ENCODE peak calls at places on chromosomes 12 and 14, in seven cellular contexts. U, F, K, Q, D, W and B are unnamed samples.

GRCh38 chr12:4133636-4134433 is 139.7 kb upstream of the CCND2 start:
- DNase-seq in U (no peak), F (peak), K (peak), Q (peak), D (no peak), W (no peak), B (no peak)

GRCh38 chr12:106315523-106315922 is 13.0 kb downstream of the TCP11L2 start:
- DNase-seq in U (no peak), F (no peak), K (no peak), Q (no peak), D (peak), W (no peak), B (no peak)

GRCh38 chr14:99716091-99716849 is 32.2 kb downstream of the CYP46A1 start:
- DNase-seq in U (no peak), F (peak), K (no peak), Q (no peak), D (no peak), W (no peak), B (no peak)

GRCh38 chr14:50533314-50533705 is 941 bp upstream of the MAP4K5 start:
- DNase-seq in U (no peak), F (no peak), K (no peak), Q (no peak), D (no peak), W (no peak), B (no peak)

GRCh38 chr14:35046751-35047536 is 872 bp downstream of the FAM177A1 start:
- DNase-seq in U (no peak), F (peak), K (no peak), Q (peak), D (peak), W (no peak), B (no peak)

GRCh38 chr12:67077617-67078016 is 191.5 kb upstream of the CAND1 start:
- DNase-seq in U (no peak), F (no peak), K (no peak), Q (no peak), D (no peak), W (no peak), B (no peak)

GRCh38 chr14:22986508-22987054 is 4.2 kb upstream of the AJUBA start:
- DNase-seq in U (peak), F (peak), K (peak), Q (peak), D (peak), W (peak), B (peak)

GRCh38 chr12:45299132-45299692 is 83.3 kb downstream of the ANO6 start:
- DNase-seq in U (peak), F (no peak), K (no peak), Q (no peak), D (peak), W (no peak), B (no peak)

GRCh38 chr12:14313379-14313778 is 52.1 kb upstream of the ATF7IP start:
- DNase-seq in U (no peak), F (no peak), K (no peak), Q (no peak), D (no peak), W (no peak), B (no peak)

GRCh38 chr14:50670196-50670875 is 2.2 kb upstream of the SAV1 start:
- DNase-seq in U (peak), F (no peak), K (no peak), Q (no peak), D (no peak), W (no peak), B (no peak)

GRCh38 chr12:58655375-58655774 is 264.9 kb downstream of the LRIG3 start:
- DNase-seq in U (no peak), F (no peak), K (no peak), Q (no peak), D (no peak), W (no peak), B (no peak)

GRCh38 chr14:90445011-90445410 is 48.2 kb downstream of the CALM1 start:
- DNase-seq in U (no peak), F (no peak), K (no peak), Q (no peak), D (no peak), W (no peak), B (no peak)

GRCh38 chr14:21408152-21408551 is 24.3 kb upstream of the SUPT16H start:
- DNase-seq in U (peak), F (no peak), K (no peak), Q (no peak), D (no peak), W (no peak), B (no peak)

GRCh38 chr12:132379996-132380395 is 50.6 kb upstream of the GALNT9 start:
- DNase-seq in U (no peak), F (no peak), K (no peak), Q (peak), D (peak), W (no peak), B (peak)

GRCh38 chr14:69325646-69326265 is 65.8 kb downstream of the GALNT16 start:
- DNase-seq in U (no peak), F (peak), K (peak), Q (peak), D (no peak), W (no peak), B (no peak)

GRCh38 chr14:44297437-44297836 is 209.6 kb downstream of the FSCB start:
- DNase-seq in U (no peak), F (no peak), K (no peak), Q (no peak), D (peak), W (no peak), B (no peak)

GRCh38 chr12:93100610-93101009 is 171.5 kb upstream of the EEA1 start:
- DNase-seq in U (no peak), F (no peak), K (no peak), Q (no peak), D (no peak), W (no peak), B (no peak)

GRCh38 chr14:24630872-24631477 is 3.0 kb downstream of the GZMB start:
- DNase-seq in U (no peak), F (no peak), K (no peak), Q (no peak), D (peak), W (no peak), B (no peak)

GRCh38 chr12:6529291-6529737 is 5.0 kb upstream of the GAPDH start:
- DNase-seq in U (no peak), F (no peak), K (no peak), Q (peak), D (no peak), W (no peak), B (no peak)

GRCh38 chr14:85093631-85094330 is 436.2 kb upstream of the FLRT2 start:
- DNase-seq in U (peak), F (no peak), K (no peak), Q (no peak), D (no peak), W (no peak), B (no peak)